ENCODE peak calls at places on chromosomes 6 and 20, in six cellular contexts. One of them, this sample, is unnamed.

GRCh38 chr6:11785953-11786579 is 7.5 kb upstream of the ADTRP start:
- DNase-seq in MCF 10A: no peak
- DNase-seq in psoas muscle: no peak
- DNase-seq in heart left ventricle: no peak
- DNase-seq in cardiac muscle cell: no peak
- DNase-seq in H9: no peak
- DNase-seq in this sample: no peak

GRCh38 chr6:38117281-38117680 is 297.8 kb downstream of the ZFAND3 start:
- DNase-seq in MCF 10A: no peak
- DNase-seq in psoas muscle: no peak
- DNase-seq in heart left ventricle: no peak
- DNase-seq in cardiac muscle cell: no peak
- DNase-seq in H9: no peak
- DNase-seq in this sample: no peak

GRCh38 chr6:43851204-43851855 is 81.3 kb downstream of the VEGFA start:
- DNase-seq in MCF 10A: peak; percentile 23
- DNase-seq in psoas muscle: no peak
- DNase-seq in heart left ventricle: no peak
- DNase-seq in cardiac muscle cell: no peak
- DNase-seq in H9: no peak
- DNase-seq in this sample: no peak

GRCh38 chr20:57685134-57685851 is 24.5 kb downstream of the PMEPA1 start:
- DNase-seq in MCF 10A: no peak
- DNase-seq in psoas muscle: no peak
- DNase-seq in heart left ventricle: no peak
- DNase-seq in cardiac muscle cell: no peak
- DNase-seq in H9: no peak
- DNase-seq in this sample: no peak

GRCh38 chr6:53623497-53623896 is 42.1 kb downstream of the KLHL31 start:
- DNase-seq in MCF 10A: peak; percentile 65
- DNase-seq in psoas muscle: no peak
- DNase-seq in heart left ventricle: no peak
- DNase-seq in cardiac muscle cell: no peak
- DNase-seq in H9: no peak
- DNase-seq in this sample: no peak

GRCh38 chr20:31644701-31645100 is 7.0 kb downstream of the COX4I2 start:
- DNase-seq in MCF 10A: no peak
- DNase-seq in psoas muscle: no peak
- DNase-seq in heart left ventricle: no peak
- DNase-seq in cardiac muscle cell: no peak
- DNase-seq in H9: no peak
- DNase-seq in this sample: no peak

GRCh38 chr6:22627644-22628043 is 58.3 kb downstream of the HDGFL1 start:
- DNase-seq in MCF 10A: no peak
- DNase-seq in psoas muscle: no peak
- DNase-seq in heart left ventricle: no peak
- DNase-seq in cardiac muscle cell: no peak
- DNase-seq in H9: no peak
- DNase-seq in this sample: no peak

GRCh38 chr6:44012078-44012493 is 115.2 kb downstream of the MRPL14 start:
- DNase-seq in MCF 10A: peak; percentile 98
- DNase-seq in psoas muscle: no peak
- DNase-seq in heart left ventricle: no peak
- DNase-seq in cardiac muscle cell: no peak
- DNase-seq in H9: no peak
- DNase-seq in this sample: no peak

GRCh38 chr6:76814496-76815458 is 648.5 kb downstream of the HTR1B start:
- DNase-seq in MCF 10A: peak; percentile 8
- DNase-seq in psoas muscle: no peak
- DNase-seq in heart left ventricle: no peak
- DNase-seq in cardiac muscle cell: peak; percentile 10
- DNase-seq in H9: no peak
- DNase-seq in this sample: no peak

GRCh38 chr6:147911686-147912085 is 403.2 kb downstream of the SAMD5 start:
- DNase-seq in MCF 10A: no peak
- DNase-seq in psoas muscle: no peak
- DNase-seq in heart left ventricle: no peak
- DNase-seq in cardiac muscle cell: no peak
- DNase-seq in H9: no peak
- DNase-seq in this sample: no peak

GRCh38 chr6:39189915-39190544 is 39.2 kb downstream of the KCNK5 start:
- DNase-seq in MCF 10A: peak; percentile 54
- DNase-seq in psoas muscle: no peak
- DNase-seq in heart left ventricle: no peak
- DNase-seq in cardiac muscle cell: peak; percentile 73
- DNase-seq in H9: peak; percentile 87
- DNase-seq in this sample: peak; percentile 51

GRCh38 chr6:138307816-138308727 is 69.6 kb upstream of the SMIM28 start:
- DNase-seq in MCF 10A: peak; percentile 16
- DNase-seq in psoas muscle: no peak
- DNase-seq in heart left ventricle: peak; percentile 67
- DNase-seq in cardiac muscle cell: no peak
- DNase-seq in H9: no peak
- DNase-seq in this sample: no peak

GRCh38 chr20:41889125-41889870 is 271.1 kb upstream of the CHD6 start:
- DNase-seq in MCF 10A: no peak
- DNase-seq in psoas muscle: no peak
- DNase-seq in heart left ventricle: no peak
- DNase-seq in cardiac muscle cell: no peak
- DNase-seq in H9: peak; percentile 37
- DNase-seq in this sample: no peak

GRCh38 chr6:12008366-12009179 is 3.5 kb upstream of the HIVEP1 start:
- DNase-seq in MCF 10A: peak; percentile 68
- DNase-seq in psoas muscle: peak; percentile 92
- DNase-seq in heart left ventricle: peak; percentile 92
- DNase-seq in cardiac muscle cell: peak; percentile 90
- DNase-seq in H9: peak; percentile 80
- DNase-seq in this sample: peak; percentile 86

GRCh38 chr6:6724319-6725119 is 136.0 kb downstream of the LY86 start:
- DNase-seq in MCF 10A: peak; percentile 77
- DNase-seq in psoas muscle: peak; percentile 84
- DNase-seq in heart left ventricle: peak; percentile 80
- DNase-seq in cardiac muscle cell: peak; percentile 85
- DNase-seq in H9: peak; percentile 80
- DNase-seq in this sample: peak; percentile 77

GRCh38 chr6:95601133-95601532 is 23.8 kb downstream of the MANEA start:
- DNase-seq in MCF 10A: no peak
- DNase-seq in psoas muscle: no peak
- DNase-seq in heart left ventricle: no peak
- DNase-seq in cardiac muscle cell: no peak
- DNase-seq in H9: no peak
- DNase-seq in this sample: no peak

GRCh38 chr6:149284904-149285303 is 32.6 kb upstream of the TAB2 start:
- DNase-seq in MCF 10A: no peak
- DNase-seq in psoas muscle: no peak
- DNase-seq in heart left ventricle: no peak
- DNase-seq in cardiac muscle cell: no peak
- DNase-seq in H9: no peak
- DNase-seq in this sample: no peak

GRCh38 chr6:81515562-81516453 is 236.7 kb downstream of the TENT5A start:
- DNase-seq in MCF 10A: no peak
- DNase-seq in psoas muscle: no peak
- DNase-seq in heart left ventricle: no peak
- DNase-seq in cardiac muscle cell: no peak
- DNase-seq in H9: no peak
- DNase-seq in this sample: no peak

GRCh38 chr6:142790257-142790656 is 154.7 kb downstream of the HIVEP2 start:
- DNase-seq in MCF 10A: no peak
- DNase-seq in psoas muscle: no peak
- DNase-seq in heart left ventricle: no peak
- DNase-seq in cardiac muscle cell: no peak
- DNase-seq in H9: no peak
- DNase-seq in this sample: no peak

GRCh38 chr20:46920114-46920513 is 25.5 kb downstream of the EYA2 start:
- DNase-seq in MCF 10A: no peak
- DNase-seq in psoas muscle: no peak
- DNase-seq in heart left ventricle: no peak
- DNase-seq in cardiac muscle cell: no peak
- DNase-seq in H9: no peak
- DNase-seq in this sample: no peak

GRCh38 chr20:40728470-40728869 is 39.4 kb upstream of the MAFB start:
- DNase-seq in MCF 10A: no peak
- DNase-seq in psoas muscle: no peak
- DNase-seq in heart left ventricle: no peak
- DNase-seq in cardiac muscle cell: no peak
- DNase-seq in H9: no peak
- DNase-seq in this sample: no peak
- TF ChIP-seq CTCF in MCF 10A: peak; percentile 8
- TF ChIP-seq CTCF in psoas muscle: no peak
- TF ChIP-seq CTCF in heart left ventricle: no peak
- TF ChIP-seq CTCF in cardiac muscle cell: peak; percentile 23
- TF ChIP-seq CTCF in H9: peak; percentile 30
- TF ChIP-seq CTCF in this sample: no peak

DNA sequence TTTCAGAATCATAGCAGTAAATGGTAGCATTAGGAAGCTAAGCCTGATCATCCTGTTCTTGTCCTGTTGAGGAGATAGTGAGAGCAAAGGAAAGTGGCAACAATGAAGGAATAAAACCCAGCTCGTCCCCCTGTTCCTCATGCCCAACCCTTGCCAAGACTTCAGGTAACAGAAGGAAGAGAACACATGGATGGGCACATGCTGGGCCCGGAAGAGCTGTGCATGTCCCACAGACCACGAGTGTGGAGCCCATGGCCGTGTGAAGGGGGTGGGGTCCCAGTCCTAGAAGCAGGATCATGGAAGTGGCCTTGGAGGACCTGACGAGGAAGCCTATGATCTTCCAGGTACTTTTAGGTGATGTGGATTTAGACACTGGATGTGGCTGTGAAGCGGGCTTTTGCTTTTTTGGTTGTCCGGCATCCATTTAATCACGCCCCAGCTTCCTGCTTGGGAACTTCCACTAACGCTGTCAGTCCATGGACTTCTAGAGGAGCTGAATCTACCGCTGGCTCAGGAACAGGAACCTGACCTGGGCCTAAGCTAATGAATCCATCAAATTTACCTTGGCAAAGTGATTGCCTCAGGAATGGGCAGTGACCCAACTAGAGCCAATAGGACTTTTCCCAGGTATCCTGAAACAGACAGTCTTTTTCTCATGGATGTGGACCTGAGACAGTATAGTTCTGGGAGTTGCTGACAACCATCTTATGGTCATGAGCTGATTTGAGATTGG is 79.3 kb upstream of the ARMC2 start:
- DNase-seq in MCF 10A: no peak
- DNase-seq in psoas muscle: no peak
- DNase-seq in heart left ventricle: no peak
- DNase-seq in cardiac muscle cell: no peak
- DNase-seq in H9: no peak
- DNase-seq in this sample: no peak
- TF ChIP-seq CTCF in MCF 10A: no peak
- TF ChIP-seq CTCF in psoas muscle: no peak
- TF ChIP-seq CTCF in heart left ventricle: no peak
- TF ChIP-seq CTCF in cardiac muscle cell: no peak
- TF ChIP-seq CTCF in H9: no peak
- TF ChIP-seq CTCF in this sample: no peak

GRCh38 chr6:17169291-17169690 is 67.4 kb downstream of the STMND1 start:
- DNase-seq in MCF 10A: no peak
- DNase-seq in psoas muscle: peak; percentile 83
- DNase-seq in heart left ventricle: no peak
- DNase-seq in cardiac muscle cell: no peak
- DNase-seq in H9: no peak
- DNase-seq in this sample: no peak
- TF ChIP-seq CTCF in MCF 10A: no peak
- TF ChIP-seq CTCF in psoas muscle: no peak
- TF ChIP-seq CTCF in heart left ventricle: no peak
- TF ChIP-seq CTCF in cardiac muscle cell: no peak
- TF ChIP-seq CTCF in H9: no peak
- TF ChIP-seq CTCF in this sample: no peak

GRCh38 chr6:48087448-48087847 is 23.5 kb downstream of the PTCHD4 start:
- DNase-seq in MCF 10A: peak; percentile 43
- DNase-seq in psoas muscle: no peak
- DNase-seq in heart left ventricle: no peak
- DNase-seq in cardiac muscle cell: no peak
- DNase-seq in H9: no peak
- DNase-seq in this sample: no peak

GRCh38 chr6:48085131-48085741 is 25.8 kb downstream of the PTCHD4 start:
- DNase-seq in MCF 10A: no peak
- DNase-seq in psoas muscle: no peak
- DNase-seq in heart left ventricle: no peak
- DNase-seq in cardiac muscle cell: no peak
- DNase-seq in H9: no peak
- DNase-seq in this sample: no peak

GRCh38 chr6:48080227-48081009 is 30.6 kb downstream of the PTCHD4 start:
- DNase-seq in MCF 10A: no peak
- DNase-seq in psoas muscle: no peak
- DNase-seq in heart left ventricle: no peak
- DNase-seq in cardiac muscle cell: no peak
- DNase-seq in H9: no peak
- DNase-seq in this sample: no peak

GRCh38 chr6:48084201-48084600 is 26.8 kb downstream of the PTCHD4 start:
- DNase-seq in MCF 10A: no peak
- DNase-seq in psoas muscle: no peak
- DNase-seq in heart left ventricle: no peak
- DNase-seq in cardiac muscle cell: no peak
- DNase-seq in H9: no peak
- DNase-seq in this sample: no peak

GRCh38 chr6:48086187-48086586 is 24.8 kb downstream of the PTCHD4 start:
- DNase-seq in MCF 10A: no peak
- DNase-seq in psoas muscle: no peak
- DNase-seq in heart left ventricle: no peak
- DNase-seq in cardiac muscle cell: no peak
- DNase-seq in H9: no peak
- DNase-seq in this sample: no peak
- TF ChIP-seq CTCF in MCF 10A: no peak
- TF ChIP-seq CTCF in psoas muscle: no peak
- TF ChIP-seq CTCF in heart left ventricle: no peak
- TF ChIP-seq CTCF in cardiac muscle cell: peak; percentile 36
- TF ChIP-seq CTCF in H9: peak; percentile 33
- TF ChIP-seq CTCF in this sample: no peak

DNA sequence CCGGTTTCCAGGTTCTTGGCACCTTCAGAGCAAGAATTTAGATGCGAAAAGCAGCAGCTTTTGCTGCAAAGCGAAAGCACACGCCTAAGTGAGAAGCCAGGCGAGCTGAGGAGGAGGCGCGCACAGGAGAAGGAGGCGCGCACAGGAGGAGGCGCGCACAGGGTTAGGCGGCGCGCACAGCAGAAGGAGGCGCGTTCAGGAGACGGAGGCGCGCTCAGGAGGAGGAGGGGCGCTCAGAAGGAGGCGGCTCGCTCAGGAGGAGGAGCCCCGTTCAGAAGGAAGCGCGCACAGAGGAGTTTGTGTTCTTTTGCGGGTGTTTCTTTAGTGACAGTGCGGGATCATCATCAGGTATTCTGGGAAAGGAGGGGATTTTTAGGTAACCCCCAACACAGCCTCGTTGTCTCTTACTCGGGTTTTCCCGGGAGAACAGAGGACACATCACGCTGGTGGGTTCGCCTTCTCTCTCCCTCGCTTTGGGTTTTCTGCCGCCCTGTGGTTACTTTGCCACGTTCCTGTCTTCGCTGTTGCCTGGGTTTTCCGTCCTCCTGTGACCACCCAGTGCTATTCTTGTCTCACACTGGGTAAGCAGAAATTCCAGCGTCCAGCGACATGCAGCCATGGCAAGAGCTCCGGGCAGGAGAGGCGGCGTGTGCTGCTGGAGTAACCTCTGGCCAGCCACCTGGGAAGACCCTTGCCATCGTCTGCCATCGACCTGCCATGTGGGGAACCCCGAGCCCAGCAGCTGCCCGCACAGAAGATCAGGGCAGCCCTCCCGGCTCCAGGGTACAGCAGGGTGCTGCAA is 47.0 kb downstream of the WDR27 start:
- DNase-seq in MCF 10A: peak; percentile 74
- DNase-seq in psoas muscle: peak; percentile 87
- DNase-seq in heart left ventricle: no peak
- DNase-seq in cardiac muscle cell: peak; percentile 74
- DNase-seq in H9: no peak
- DNase-seq in this sample: peak; percentile 64
- TF ChIP-seq CTCF in MCF 10A: no peak
- TF ChIP-seq CTCF in psoas muscle: no peak
- TF ChIP-seq CTCF in heart left ventricle: peak; percentile 23
- TF ChIP-seq CTCF in cardiac muscle cell: peak; percentile 41
- TF ChIP-seq CTCF in H9: peak; percentile 37
- TF ChIP-seq CTCF in this sample: no peak

This sample was measured in nephron progenitor cell.